ENCODE peak calls at places on chromosomes 12 and 14, in four cellular contexts. Z is effector memory CD8-positive, alpha-beta T cell; J is GM12891; P is uterus. W is an unnamed sample.

GRCh38 chr12:71755146-71755892 is 656 bp downstream of the RAB21 start:
- DNase-seq in Z (peak), J (peak), P (peak), W (peak)

GRCh38 chr12:14216405-14217294 is 148.8 kb upstream of the ATF7IP start:
- DNase-seq in Z (no peak), J (no peak), P (no peak), W (no peak)

GRCh38 chr14:56271988-56272387 is 153.8 kb downstream of the PELI2 start:
- DNase-seq in Z (no peak), J (no peak), P (no peak), W (no peak)

GRCh38 chr12:116483959-116484699 is 75.1 kb upstream of the MAP1LC3B2 start:
- DNase-seq in Z (no peak), J (no peak), P (peak), W (no peak)

GRCh38 chr14:104219731-104220224 is 81.4 kb downstream of the KIF26A start:
- DNase-seq in Z (no peak), J (no peak), P (no peak), W (no peak)

GRCh38 chr14:104132981-104133380 is 5.4 kb upstream of the KIF26A start:
- DNase-seq in Z (no peak), J (no peak), P (no peak), W (no peak)

GRCh38 chr12:42701079-42701478 is 111.5 kb upstream of the PRICKLE1 start:
- DNase-seq in Z (no peak), J (no peak), P (no peak), W (no peak)

GRCh38 chr12:68620528-68620927 is 9.8 kb downstream of the RAP1B start:
- DNase-seq in Z (no peak), J (no peak), P (no peak), W (no peak)

GRCh38 chr12:52155048-52155868 is 36.6 kb downstream of the KRT80 start:
- DNase-seq in Z (no peak), J (no peak), P (no peak), W (no peak)

GRCh38 chr12:80162177-80162576 is 62.8 kb downstream of the OTOGL start:
- DNase-seq in Z (no peak), J (no peak), P (no peak), W (no peak)

GRCh38 chr14:75864352-75864751 is 117.4 kb downstream of the TGFB3 start:
- DNase-seq in Z (no peak), J (no peak), P (no peak), W (no peak)

GRCh38 chr12:43453761-43454160 is 98.2 kb downstream of the ADAMTS20 start:
- DNase-seq in Z (no peak), J (no peak), P (no peak), W (no peak)

GRCh38 chr14:105144666-105145380 is 23.8 kb downstream of the JAG2 start:
- DNase-seq in Z (no peak), J (peak), P (no peak), W (no peak)

GRCh38 chr12:92445253-92446081 is 257.3 kb upstream of the PLEKHG7 start:
- DNase-seq in Z (no peak), J (no peak), P (no peak), W (no peak)

GRCh38 chr14:47278233-47278842 is 397.1 kb downstream of the MDGA2 start:
- DNase-seq in Z (no peak), J (peak), P (no peak), W (peak)

GRCh38 chr14:87430810-87431209 is 562.2 kb downstream of the GALC start:
- DNase-seq in Z (no peak), J (no peak), P (no peak), W (no peak)